ENCODE peak calls at places on chromosomes 5 and 9, in five cellular contexts. One of them, this sample, is unnamed.

GRCh38 chr9:15403155-15403554 is 19.5 kb upstream of the SNAPC3 start:
- DNase-seq in left ventricle myocardium inferior: no peak
- DNase-seq in B cell: no peak
- DNase-seq in CD4-positive, alpha-beta T cell: no peak
- DNase-seq in left lung: no peak
- DNase-seq in this sample: peak; percentile 34

GRCh38 chr9:83920469-83920941 is 727 bp downstream of the KIF27 start:
- DNase-seq in left ventricle myocardium inferior: no peak
- DNase-seq in B cell: peak; percentile 56
- DNase-seq in CD4-positive, alpha-beta T cell: no peak
- DNase-seq in left lung: no peak
- DNase-seq in this sample: no peak

GRCh38 chr9:98231770-98232478 is 23.5 kb downstream of the TBC1D2 start:
- DNase-seq in left ventricle myocardium inferior: no peak
- DNase-seq in B cell: no peak
- DNase-seq in CD4-positive, alpha-beta T cell: no peak
- DNase-seq in left lung: no peak
- DNase-seq in this sample: no peak

GRCh38 chr5:96220610-96221390 is 212.2 kb downstream of the PCSK1 start:
- DNase-seq in left ventricle myocardium inferior: no peak
- DNase-seq in B cell: no peak
- DNase-seq in CD4-positive, alpha-beta T cell: no peak
- DNase-seq in left lung: no peak
- DNase-seq in this sample: peak; percentile 32

GRCh38 chr9:34332370-34332964 is 3.1 kb downstream of the NUDT2 start:
- DNase-seq in left ventricle myocardium inferior: no peak
- DNase-seq in B cell: no peak
- DNase-seq in CD4-positive, alpha-beta T cell: no peak
- DNase-seq in left lung: no peak
- DNase-seq in this sample: no peak

GRCh38 chr9:131049829-131050715 is 41.1 kb downstream of the LAMC3 start:
- DNase-seq in left ventricle myocardium inferior: no peak
- DNase-seq in B cell: no peak
- DNase-seq in CD4-positive, alpha-beta T cell: no peak
- DNase-seq in left lung: no peak
- DNase-seq in this sample: no peak

GRCh38 chr9:92165472-92165871 is 50.3 kb upstream of the SPTLC1 start:
- DNase-seq in left ventricle myocardium inferior: no peak
- DNase-seq in B cell: no peak
- DNase-seq in CD4-positive, alpha-beta T cell: no peak
- DNase-seq in left lung: no peak
- DNase-seq in this sample: no peak

GRCh38 chr9:104993291-104993963 is 65.5 kb upstream of the ABCA1 start:
- DNase-seq in left ventricle myocardium inferior: peak; percentile 84
- DNase-seq in B cell: no peak
- DNase-seq in CD4-positive, alpha-beta T cell: no peak
- DNase-seq in left lung: no peak
- DNase-seq in this sample: peak; percentile 42

GRCh38 chr5:112757468-112758208 is 20.0 kb downstream of the APC start:
- DNase-seq in left ventricle myocardium inferior: no peak
- DNase-seq in B cell: peak; percentile 31
- DNase-seq in CD4-positive, alpha-beta T cell: no peak
- DNase-seq in left lung: no peak
- DNase-seq in this sample: no peak

GRCh38 chr5:69231851-69232250 is 2.8 kb upstream of the CDK7 start:
- DNase-seq in left ventricle myocardium inferior: no peak
- DNase-seq in B cell: no peak
- DNase-seq in CD4-positive, alpha-beta T cell: no peak
- DNase-seq in left lung: no peak
- DNase-seq in this sample: no peak

GRCh38 chr9:79581388-79581787 is 9.6 kb downstream of the TLE4 start:
- DNase-seq in left ventricle myocardium inferior: no peak
- DNase-seq in B cell: no peak
- DNase-seq in CD4-positive, alpha-beta T cell: no peak
- DNase-seq in left lung: no peak
- DNase-seq in this sample: no peak

GRCh38 chr5:164972973-164973372 is 1467.6 kb downstream of the MAT2B start:
- DNase-seq in left ventricle myocardium inferior: no peak
- DNase-seq in B cell: no peak
- DNase-seq in CD4-positive, alpha-beta T cell: no peak
- DNase-seq in left lung: no peak
- DNase-seq in this sample: no peak

GRCh38 chr5:39638803-39639202 is 214.0 kb upstream of the DAB2 start:
- DNase-seq in left ventricle myocardium inferior: no peak
- DNase-seq in B cell: no peak
- DNase-seq in CD4-positive, alpha-beta T cell: no peak
- DNase-seq in left lung: no peak
- DNase-seq in this sample: no peak

GRCh38 chr5:179233909-179234562 is 111.2 kb downstream of the ADAMTS2 start:
- DNase-seq in left ventricle myocardium inferior: no peak
- DNase-seq in B cell: no peak
- DNase-seq in CD4-positive, alpha-beta T cell: no peak
- DNase-seq in left lung: peak; percentile 43
- DNase-seq in this sample: no peak

GRCh38 chr5:19837536-19838179 is 150.3 kb downstream of the CDH18 start:
- DNase-seq in left ventricle myocardium inferior: no peak
- DNase-seq in B cell: no peak
- DNase-seq in CD4-positive, alpha-beta T cell: no peak
- DNase-seq in left lung: no peak
- DNase-seq in this sample: no peak

GRCh38 chr5:16978296-16978695 is 42.2 kb upstream of the MYO10 start:
- DNase-seq in left ventricle myocardium inferior: no peak
- DNase-seq in B cell: no peak
- DNase-seq in CD4-positive, alpha-beta T cell: no peak
- DNase-seq in left lung: no peak
- DNase-seq in this sample: no peak

GRCh38 chr9:15142903-15143534 is 164.0 kb downstream of the TTC39B start:
- DNase-seq in left ventricle myocardium inferior: no peak
- DNase-seq in B cell: peak; percentile 36
- DNase-seq in CD4-positive, alpha-beta T cell: no peak
- DNase-seq in left lung: no peak
- DNase-seq in this sample: no peak

GRCh38 chr5:59387127-59387526 is 506.4 kb downstream of the PDE4D start:
- DNase-seq in left ventricle myocardium inferior: no peak
- DNase-seq in B cell: no peak
- DNase-seq in CD4-positive, alpha-beta T cell: no peak
- DNase-seq in left lung: no peak
- DNase-seq in this sample: no peak

GRCh38 chr5:59380350-59380951 is 513.1 kb downstream of the PDE4D start:
- DNase-seq in left ventricle myocardium inferior: no peak
- DNase-seq in B cell: no peak
- DNase-seq in CD4-positive, alpha-beta T cell: no peak
- DNase-seq in left lung: no peak
- DNase-seq in this sample: peak; percentile 69

GRCh38 chr5:59390074-59390659 is 503.4 kb downstream of the PDE4D start:
- DNase-seq in left ventricle myocardium inferior: no peak
- DNase-seq in B cell: no peak
- DNase-seq in CD4-positive, alpha-beta T cell: no peak
- DNase-seq in left lung: no peak
- DNase-seq in this sample: peak; percentile 19

GRCh38 chr5:59390989-59391388 is 502.5 kb downstream of the PDE4D start:
- DNase-seq in left ventricle myocardium inferior: no peak
- DNase-seq in B cell: no peak
- DNase-seq in CD4-positive, alpha-beta T cell: no peak
- DNase-seq in left lung: no peak
- DNase-seq in this sample: no peak

GRCh38 chr5:59385700-59386099 is 507.8 kb downstream of the PDE4D start:
- DNase-seq in left ventricle myocardium inferior: no peak
- DNase-seq in B cell: no peak
- DNase-seq in CD4-positive, alpha-beta T cell: no peak
- DNase-seq in left lung: no peak
- DNase-seq in this sample: no peak
- TF ChIP-seq CTCF in left ventricle myocardium inferior: no peak
- TF ChIP-seq CTCF in B cell: no peak
- TF ChIP-seq CTCF in CD4-positive, alpha-beta T cell: no peak
- TF ChIP-seq CTCF in left lung: no peak
- TF ChIP-seq CTCF in this sample: no peak

GRCh38 chr5:110784901-110785300 is 46.1 kb downstream of the SLC25A46 start:
- DNase-seq in left ventricle myocardium inferior: no peak
- DNase-seq in B cell: no peak
- DNase-seq in CD4-positive, alpha-beta T cell: no peak
- DNase-seq in left lung: no peak
- DNase-seq in this sample: no peak

GRCh38 chr5:110785356-110785755 is 46.5 kb downstream of the SLC25A46 start:
- DNase-seq in left ventricle myocardium inferior: no peak
- DNase-seq in B cell: no peak
- DNase-seq in CD4-positive, alpha-beta T cell: no peak
- DNase-seq in left lung: no peak
- DNase-seq in this sample: no peak

GRCh38 chr5:110790673-110791072 is 51.9 kb downstream of the SLC25A46 start:
- DNase-seq in left ventricle myocardium inferior: no peak
- DNase-seq in B cell: no peak
- DNase-seq in CD4-positive, alpha-beta T cell: no peak
- DNase-seq in left lung: no peak
- DNase-seq in this sample: no peak
- TF ChIP-seq CTCF in left ventricle myocardium inferior: peak; percentile 50
- TF ChIP-seq CTCF in B cell: no peak
- TF ChIP-seq CTCF in CD4-positive, alpha-beta T cell: no peak
- TF ChIP-seq CTCF in left lung: no peak
- TF ChIP-seq CTCF in this sample: no peak

DNA sequence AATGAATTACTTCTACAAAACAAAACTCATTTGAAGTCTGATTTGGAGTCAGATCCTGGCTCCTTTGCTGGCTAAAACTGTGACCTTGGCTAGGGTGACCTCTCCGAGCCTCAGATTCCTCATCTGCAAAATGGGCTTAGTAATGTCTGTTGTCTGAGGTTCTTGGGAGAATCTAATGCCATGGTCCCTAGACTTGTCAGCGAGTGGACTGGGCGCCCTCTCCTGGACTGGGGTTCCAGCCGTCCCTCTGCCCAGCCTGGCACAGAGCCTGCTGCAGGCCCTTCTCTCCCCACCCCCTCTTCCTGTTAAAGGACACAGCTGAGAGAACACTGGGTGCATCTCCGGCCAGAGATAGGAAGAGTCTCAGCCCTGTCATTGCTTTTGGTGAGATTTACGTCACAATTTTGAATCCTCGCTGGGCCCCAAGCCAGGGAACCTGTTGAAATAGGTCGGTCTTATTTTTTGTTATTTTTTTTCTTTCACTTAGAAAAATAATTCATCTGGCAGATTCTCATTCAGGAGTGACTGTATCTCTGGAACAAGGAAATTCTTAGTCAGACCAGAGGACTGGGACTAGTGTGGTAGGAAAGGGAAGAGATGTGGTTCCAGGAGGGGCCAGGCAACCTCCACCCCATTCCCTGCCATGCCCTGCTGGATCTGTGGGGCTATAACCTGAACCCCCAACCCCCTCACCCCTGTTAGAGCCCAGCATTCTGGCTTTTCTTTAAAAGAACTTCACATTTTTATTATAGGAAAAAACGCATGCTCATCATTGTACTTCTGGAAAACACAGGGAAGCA is 48.2 kb upstream of the RPL26L1 start:
- DNase-seq in left ventricle myocardium inferior: peak; percentile 63
- DNase-seq in B cell: peak; percentile 54
- DNase-seq in CD4-positive, alpha-beta T cell: no peak
- DNase-seq in left lung: peak; percentile 89
- DNase-seq in this sample: peak; percentile 43
- TF ChIP-seq CTCF in left ventricle myocardium inferior: peak; percentile 37
- TF ChIP-seq CTCF in B cell: no peak
- TF ChIP-seq CTCF in CD4-positive, alpha-beta T cell: no peak
- TF ChIP-seq CTCF in left lung: peak; percentile 54
- TF ChIP-seq CTCF in this sample: no peak

DNA sequence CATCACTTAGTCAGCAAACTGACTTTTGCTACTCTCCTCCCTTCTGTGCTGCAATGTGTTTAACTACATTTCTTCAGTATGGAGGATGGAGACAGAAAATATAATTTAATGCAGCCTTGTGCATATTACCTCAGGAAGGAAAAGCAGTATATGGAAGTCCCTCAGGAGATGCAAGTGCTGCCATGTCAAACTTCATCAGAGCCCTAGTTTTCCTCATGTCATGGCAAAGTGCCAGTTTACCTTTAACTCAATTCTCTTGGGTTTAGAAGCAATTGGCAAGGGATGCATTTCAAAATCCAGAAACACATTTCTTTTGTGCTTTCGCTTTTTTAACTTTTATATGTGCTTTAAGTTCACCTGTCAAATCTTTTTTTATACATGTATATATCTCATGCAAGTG is 365.4 kb downstream of the ISL1 start:
- DNase-seq in left ventricle myocardium inferior: no peak
- DNase-seq in B cell: no peak
- DNase-seq in CD4-positive, alpha-beta T cell: no peak
- DNase-seq in left lung: no peak
- DNase-seq in this sample: no peak
- TF ChIP-seq CTCF in left ventricle myocardium inferior: no peak
- TF ChIP-seq CTCF in B cell: no peak
- TF ChIP-seq CTCF in CD4-positive, alpha-beta T cell: no peak
- TF ChIP-seq CTCF in left lung: no peak
- TF ChIP-seq CTCF in this sample: no peak